ENCODE peak calls at places on chromosomes 5 and 9, in six cellular contexts. N is neuronal stem cell, V is IMR-90, B is H9, M is H1, U is trophoblast cell. G is an unnamed sample.

GRCh38 chr9:104094534-104095020 is 468 bp downstream of the SMC2 start:
- DNase-seq in N (no peak), V (no peak), B (no peak), M (no peak), U (peak), G (no peak)

GRCh38 chr9:22863736-22864135 is 417.1 kb downstream of the DMRTA1 start:
- DNase-seq in N (peak), V (no peak), B (no peak), M (no peak), U (no peak), G (no peak)

GRCh38 chr9:132793606-132794580 is 84.2 kb downstream of the AK8 start:
- DNase-seq in N (no peak), V (no peak), B (no peak), M (no peak), U (no peak), G (no peak)

GRCh38 chr5:95699337-95699736 is 16.5 kb upstream of the SPATA9 start:
- DNase-seq in N (no peak), V (no peak), B (no peak), M (no peak), U (no peak), G (no peak)

GRCh38 chr5:81601912-81602311 is 149.0 kb downstream of the SSBP2 start:
- DNase-seq in N (no peak), V (peak), B (no peak), M (no peak), U (no peak), G (peak)

GRCh38 chr9:127793093-127793708 is 7.4 kb downstream of the CDK9 start:
- DNase-seq in N (no peak), V (peak), B (no peak), M (no peak), U (no peak), G (peak)

GRCh38 chr5:109105631-109106267 is 304.0 kb downstream of the PJA2 start:
- DNase-seq in N (no peak), V (peak), B (no peak), M (no peak), U (no peak), G (peak)

GRCh38 chr5:124867064-124867707 is 120.7 kb upstream of the ZNF608 start:
- DNase-seq in N (no peak), V (peak), B (no peak), M (no peak), U (peak), G (peak)

GRCh38 chr9:35142037-35142436 is 19.8 kb upstream of the UNC13B start:
- DNase-seq in N (no peak), V (no peak), B (no peak), M (no peak), U (no peak), G (no peak)

GRCh38 chr5:58459276-58459859 is 518 bp downstream of the PLK2 start:
- DNase-seq in N (no peak), V (peak), B (peak), M (no peak), U (peak), G (peak)

GRCh38 chr5:947626-948471 is 55.2 kb downstream of the TRIP13 start:
- DNase-seq in N (no peak), V (no peak), B (no peak), M (no peak), U (no peak), G (no peak)

GRCh38 chr5:132008163-132008473 is 3.3 kb downstream of the ACSL6 start:
- DNase-seq in N (no peak), V (no peak), B (no peak), M (no peak), U (no peak), G (no peak)

GRCh38 chr9:117704024-117704575 is at the start of gene TLR4:
- DNase-seq in N (peak), V (no peak), B (peak), M (no peak), U (peak), G (peak)

GRCh38 chr9:111356567-111357244 is 26.7 kb upstream of the OR2K2 start:
- DNase-seq in N (no peak), V (peak), B (no peak), M (no peak), U (peak), G (peak)

GRCh38 chr5:127891942-127892341 is 188.8 kb downstream of the CCDC192 start:
- DNase-seq in N (no peak), V (no peak), B (no peak), M (no peak), U (no peak), G (no peak)

GRCh38 chr5:125277494-125278154 is 531.2 kb upstream of the ZNF608 start:
- DNase-seq in N (no peak), V (peak), B (no peak), M (no peak), U (peak), G (peak)

GRCh38 chr5:148790545-148791333 is 35.7 kb upstream of the ADRB2 start:
- DNase-seq in N (no peak), V (no peak), B (no peak), M (no peak), U (no peak), G (no peak)

GRCh38 chr9:136059851-136060670 is 35.0 kb downstream of the NACC2 start:
- DNase-seq in N (no peak), V (peak), B (no peak), M (no peak), U (peak), G (peak)

GRCh38 chr5:16869821-16870796 is 66.0 kb downstream of the MYO10 start:
- DNase-seq in N (no peak), V (peak), B (no peak), M (no peak), U (peak), G (peak)

GRCh38 chr5:119368238-119368630 is 12.4 kb downstream of the TNFAIP8 start:
- DNase-seq in N (no peak), V (no peak), B (no peak), M (no peak), U (no peak), G (no peak)

GRCh38 chr9:68631811-68632210 is 73.2 kb upstream of the PIP5K1B start:
- DNase-seq in N (no peak), V (no peak), B (no peak), M (no peak), U (no peak), G (no peak)

GRCh38 chr9:68640421-68641089 is 64.5 kb upstream of the PIP5K1B start:
- DNase-seq in N (no peak), V (no peak), B (no peak), M (no peak), U (no peak), G (no peak)

GRCh38 chr9:68637020-68637419 is 68.0 kb upstream of the PIP5K1B start:
- DNase-seq in N (no peak), V (no peak), B (no peak), M (no peak), U (no peak), G (no peak)
- H2AFZ ChIP-seq in N (no peak), V (no peak), B (no peak), M (no peak), U (no peak), G (no peak)

DNA sequence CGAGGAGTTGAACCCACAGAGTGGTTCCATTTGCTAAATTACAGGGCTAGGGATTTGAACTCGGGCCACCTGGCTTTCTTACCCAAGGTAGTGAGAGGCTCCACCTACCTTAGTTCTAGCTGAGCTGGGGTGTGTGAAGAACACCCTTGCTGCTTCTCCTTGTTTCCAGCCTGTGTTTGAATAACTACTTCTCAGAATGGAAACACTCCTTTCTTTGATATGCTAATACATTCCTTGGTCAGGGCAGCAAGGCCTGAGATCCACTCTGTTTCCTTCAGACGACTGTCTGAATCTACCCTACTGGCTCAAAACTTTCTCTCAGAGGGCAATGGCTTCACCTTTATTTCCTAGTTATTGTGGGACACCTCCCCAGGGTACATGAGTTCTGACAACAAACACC is 4.2 kb upstream of the ATP6V1G1 start:
- DNase-seq in N (no peak), V (no peak), B (peak), M (peak), U (no peak), G (no peak)
- H4K8ac ChIP-seq in N (no peak), V (no peak), B (no peak), M (no peak), U (peak), G (no peak)

DNA sequence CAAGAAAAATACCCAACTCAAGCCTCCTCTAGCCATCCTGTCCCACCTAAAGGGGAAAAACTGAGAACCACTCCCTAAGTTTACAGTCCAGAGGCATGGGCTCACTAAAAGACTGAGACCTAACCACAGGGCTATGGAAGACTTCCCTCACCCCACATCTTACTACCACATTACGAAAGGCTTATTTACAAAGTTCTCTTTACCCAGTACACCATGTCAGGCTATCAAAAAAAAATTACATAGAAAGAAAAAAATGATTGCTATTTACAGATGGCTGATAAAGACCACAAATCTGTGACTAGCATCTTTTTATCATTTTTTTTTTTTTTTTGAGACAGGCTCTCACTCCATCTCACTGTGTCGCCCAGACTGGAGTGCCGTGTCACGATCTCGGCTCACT is 69.7 kb upstream of the TNPO1 start:
- DNase-seq in N (no peak), V (peak), B (no peak), M (no peak), U (peak), G (peak)
- H2AFZ ChIP-seq in N (no peak), V (no peak), B (no peak), M (no peak), U (no peak), G (no peak)

GRCh38 chr9:13744233-13744954 is 464.9 kb upstream of the MPDZ start:
- DNase-seq in N (no peak), V (no peak), B (no peak), M (no peak), U (peak), G (no peak)
- H4K8ac ChIP-seq in N (no peak), V (no peak), B (no peak), M (no peak), U (no peak), G (no peak)

DNA sequence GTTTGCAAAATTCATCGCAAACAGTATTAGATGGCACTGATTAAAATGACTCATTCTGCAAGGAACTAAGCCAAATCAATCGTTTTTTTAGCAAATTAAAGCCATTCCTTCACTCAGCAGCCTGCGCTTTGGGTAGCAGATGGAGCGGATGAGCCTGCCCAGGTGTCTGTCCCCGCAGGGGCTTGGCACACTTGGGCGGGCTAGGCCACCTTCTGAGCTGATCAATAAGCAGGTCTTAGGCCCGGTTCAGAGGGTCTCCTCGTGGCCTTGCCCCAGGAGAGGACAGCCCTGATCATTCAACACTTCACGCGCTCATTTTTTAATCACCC is 78.0 kb upstream of the FCN1 start:
- DNase-seq in N (no peak), V (no peak), B (no peak), M (no peak), U (no peak), G (no peak)
- H2AFZ ChIP-seq in N (no peak), V (no peak), B (no peak), M (no peak), U (no peak), G (no peak)

GRCh38 chr5:67029481-67029880 is 167.1 kb downstream of the CD180 start:
- DNase-seq in N (no peak), V (no peak), B (no peak), M (no peak), U (no peak), G (no peak)

GRCh38 chr5:67028371-67028770 is 168.2 kb downstream of the CD180 start:
- DNase-seq in N (no peak), V (no peak), B (no peak), M (no peak), U (peak), G (no peak)

GRCh38 chr5:67030289-67031069 is 166.1 kb downstream of the CD180 start:
- DNase-seq in N (no peak), V (peak), B (no peak), M (no peak), U (peak), G (no peak)

GRCh38 chr5:67026278-67026677 is 170.3 kb downstream of the CD180 start:
- DNase-seq in N (no peak), V (no peak), B (no peak), M (no peak), U (no peak), G (no peak)

DNA sequence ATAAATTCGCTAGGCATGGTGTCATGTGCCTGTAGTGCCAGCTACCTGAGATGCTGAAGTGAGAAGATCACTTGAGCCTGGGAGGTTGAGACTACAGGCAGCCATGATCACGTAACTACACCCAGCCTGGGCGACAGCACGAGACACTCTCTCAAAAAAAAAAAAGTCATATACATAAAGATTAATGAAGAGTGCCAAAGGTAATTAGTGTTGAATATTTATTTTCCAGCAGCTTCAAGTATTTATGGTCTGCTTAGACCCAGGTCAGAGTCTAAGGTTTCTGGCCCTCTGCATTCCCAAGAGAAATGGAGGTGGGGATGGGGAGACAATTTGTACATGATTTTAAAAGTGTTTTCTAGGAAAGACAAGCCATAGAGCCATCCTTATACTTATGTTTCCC is 167.6 kb downstream of the CD180 start:
- DNase-seq in N (no peak), V (no peak), B (no peak), M (no peak), U (no peak), G (no peak)
- H4K8ac ChIP-seq in N (no peak), V (no peak), B (no peak), M (no peak), U (no peak), G (no peak)

GRCh38 chr9:36400332-36401178 is 486 bp upstream of the RNF38 start:
- DNase-seq in N (peak), V (peak), B (peak), M (peak), U (peak), G (peak)

GRCh38 chr9:36401179-36401740 is 1.2 kb upstream of the RNF38 start:
- DNase-seq in N (no peak), V (peak), B (peak), M (peak), U (peak), G (peak)

GRCh38 chr9:36396985-36397384 is 3.1 kb downstream of the RNF38 start:
- DNase-seq in N (no peak), V (no peak), B (no peak), M (no peak), U (peak), G (peak)

GRCh38 chr9:36399980-36400331 is at the start of gene RNF38:
- DNase-seq in N (no peak), V (no peak), B (no peak), M (no peak), U (no peak), G (no peak)

DNA sequence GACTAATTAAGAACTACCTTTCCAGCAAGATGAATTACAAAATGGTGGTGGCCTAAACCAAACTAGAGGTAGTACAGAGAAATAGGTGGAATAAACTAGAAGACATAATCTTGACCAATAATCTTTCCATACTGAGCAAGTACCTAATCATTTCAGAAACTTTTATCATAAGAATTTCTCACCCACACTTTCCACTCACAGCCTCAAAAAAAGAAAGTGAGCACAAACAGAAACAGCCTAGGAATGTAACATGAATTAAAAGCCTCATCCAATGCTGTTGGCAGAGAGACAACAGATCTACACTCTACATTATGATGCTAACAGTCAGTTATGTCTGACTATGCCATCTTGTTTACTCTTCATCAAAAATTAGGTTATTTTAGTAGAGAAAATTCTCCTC is 1.3 kb downstream of the RNF38 start:
- DNase-seq in N (no peak), V (peak), B (no peak), M (no peak), U (peak), G (peak)
- H2AFZ ChIP-seq in N (no peak), V (no peak), B (no peak), M (no peak), U (no peak), G (no peak)

G was measured in mesenchymal stem cell.